ENCODE peak calls at places on chromosomes 2 and 18, in eight cellular contexts. One of them, this sample, is unnamed.

GRCh38 chr18:6004683-6005082 is 109.4 kb upstream of the TMEM200C start:
- DNase-seq in OCI-LY7: no peak
- DNase-seq in nephron progenitor cell: no peak
- DNase-seq in Caki2: no peak
- DNase-seq in activated CD4-positive, alpha-beta T cell treated with anti-CD3 and anti-CD28 coated beads for 1 hour: no peak
- DNase-seq in non-pigmented ciliary epithelial cell: no peak
- DNase-seq in NCI-H460: no peak
- DNase-seq in MCF 10A: no peak
- DNase-seq in this sample: no peak

GRCh38 chr18:28999711-29000110 is 822.8 kb upstream of the CDH2 start:
- DNase-seq in OCI-LY7: no peak
- DNase-seq in nephron progenitor cell: no peak
- DNase-seq in Caki2: no peak
- DNase-seq in activated CD4-positive, alpha-beta T cell treated with anti-CD3 and anti-CD28 coated beads for 1 hour: no peak
- DNase-seq in non-pigmented ciliary epithelial cell: no peak
- DNase-seq in NCI-H460: no peak
- DNase-seq in MCF 10A: no peak
- DNase-seq in this sample: no peak

GRCh38 chr18:7521226-7521856 is 45.8 kb upstream of the PTPRM start:
- DNase-seq in OCI-LY7: no peak
- DNase-seq in nephron progenitor cell: no peak
- DNase-seq in Caki2: no peak
- DNase-seq in activated CD4-positive, alpha-beta T cell treated with anti-CD3 and anti-CD28 coated beads for 1 hour: no peak
- DNase-seq in non-pigmented ciliary epithelial cell: no peak
- DNase-seq in NCI-H460: no peak
- DNase-seq in MCF 10A: no peak
- DNase-seq in this sample: no peak

GRCh38 chr2:96568094-96568493 is 31.5 kb downstream of the ARID5A start:
- DNase-seq in OCI-LY7: no peak
- DNase-seq in nephron progenitor cell: no peak
- DNase-seq in Caki2: no peak
- DNase-seq in activated CD4-positive, alpha-beta T cell treated with anti-CD3 and anti-CD28 coated beads for 1 hour: no peak
- DNase-seq in non-pigmented ciliary epithelial cell: no peak
- DNase-seq in NCI-H460: no peak
- DNase-seq in MCF 10A: no peak
- DNase-seq in this sample: no peak

GRCh38 chr2:147260243-147260642 is 584.6 kb upstream of the ACVR2A start:
- DNase-seq in OCI-LY7: no peak
- DNase-seq in nephron progenitor cell: no peak
- DNase-seq in Caki2: no peak
- DNase-seq in activated CD4-positive, alpha-beta T cell treated with anti-CD3 and anti-CD28 coated beads for 1 hour: no peak
- DNase-seq in non-pigmented ciliary epithelial cell: no peak
- DNase-seq in NCI-H460: no peak
- DNase-seq in MCF 10A: no peak
- DNase-seq in this sample: no peak

GRCh38 chr2:133566967-133567645 is 1.2 kb downstream of the NCKAP5 start:
- DNase-seq in OCI-LY7: no peak
- DNase-seq in nephron progenitor cell: no peak
- DNase-seq in Caki2: no peak
- DNase-seq in activated CD4-positive, alpha-beta T cell treated with anti-CD3 and anti-CD28 coated beads for 1 hour: no peak
- DNase-seq in non-pigmented ciliary epithelial cell: peak; percentile 53
- DNase-seq in NCI-H460: peak; percentile 44
- DNase-seq in MCF 10A: peak; percentile 10
- DNase-seq in this sample: no peak

GRCh38 chr2:220224711-220225519 is 597.5 kb downstream of the SLC4A3 start:
- DNase-seq in OCI-LY7: no peak
- DNase-seq in nephron progenitor cell: no peak
- DNase-seq in Caki2: peak; percentile 93
- DNase-seq in activated CD4-positive, alpha-beta T cell treated with anti-CD3 and anti-CD28 coated beads for 1 hour: no peak
- DNase-seq in non-pigmented ciliary epithelial cell: peak; percentile 52
- DNase-seq in NCI-H460: no peak
- DNase-seq in MCF 10A: peak; percentile 66
- DNase-seq in this sample: no peak

GRCh38 chr2:158325031-158325781 is 131.3 kb downstream of the CCDC148 start:
- DNase-seq in OCI-LY7: no peak
- DNase-seq in nephron progenitor cell: no peak
- DNase-seq in Caki2: peak; percentile 8
- DNase-seq in activated CD4-positive, alpha-beta T cell treated with anti-CD3 and anti-CD28 coated beads for 1 hour: no peak
- DNase-seq in non-pigmented ciliary epithelial cell: peak; percentile 41
- DNase-seq in NCI-H460: no peak
- DNase-seq in MCF 10A: no peak
- DNase-seq in this sample: no peak

GRCh38 chr2:16371751-16372150 is 293.9 kb downstream of the CYRIA start:
- DNase-seq in OCI-LY7: no peak
- DNase-seq in nephron progenitor cell: no peak
- DNase-seq in Caki2: no peak
- DNase-seq in activated CD4-positive, alpha-beta T cell treated with anti-CD3 and anti-CD28 coated beads for 1 hour: no peak
- DNase-seq in non-pigmented ciliary epithelial cell: no peak
- DNase-seq in NCI-H460: no peak
- DNase-seq in MCF 10A: no peak
- DNase-seq in this sample: no peak

GRCh38 chr18:55470826-55471225 is 117.2 kb downstream of the TCF4 start:
- DNase-seq in OCI-LY7: no peak
- DNase-seq in nephron progenitor cell: no peak
- DNase-seq in Caki2: no peak
- DNase-seq in activated CD4-positive, alpha-beta T cell treated with anti-CD3 and anti-CD28 coated beads for 1 hour: no peak
- DNase-seq in non-pigmented ciliary epithelial cell: no peak
- DNase-seq in NCI-H460: no peak
- DNase-seq in MCF 10A: no peak
- DNase-seq in this sample: peak; percentile 34

GRCh38 chr2:219230201-219230540 is 565 bp downstream of the ANKZF1 start:
- DNase-seq in OCI-LY7: peak; percentile 74
- DNase-seq in nephron progenitor cell: peak; percentile 61
- DNase-seq in Caki2: peak; percentile 54
- DNase-seq in activated CD4-positive, alpha-beta T cell treated with anti-CD3 and anti-CD28 coated beads for 1 hour: no peak
- DNase-seq in non-pigmented ciliary epithelial cell: no peak
- DNase-seq in NCI-H460: no peak
- DNase-seq in MCF 10A: peak; percentile 49
- DNase-seq in this sample: no peak

GRCh38 chr2:4674007-4674406 is 970.6 kb downstream of the DCDC2C start:
- DNase-seq in OCI-LY7: peak; percentile 96
- DNase-seq in nephron progenitor cell: no peak
- DNase-seq in Caki2: no peak
- DNase-seq in activated CD4-positive, alpha-beta T cell treated with anti-CD3 and anti-CD28 coated beads for 1 hour: no peak
- DNase-seq in non-pigmented ciliary epithelial cell: no peak
- DNase-seq in NCI-H460: no peak
- DNase-seq in MCF 10A: no peak
- DNase-seq in this sample: no peak

GRCh38 chr2:101829018-101829396 is 131.5 kb downstream of the MAP4K4 start:
- DNase-seq in OCI-LY7: no peak
- DNase-seq in nephron progenitor cell: no peak
- DNase-seq in Caki2: no peak
- DNase-seq in activated CD4-positive, alpha-beta T cell treated with anti-CD3 and anti-CD28 coated beads for 1 hour: no peak
- DNase-seq in non-pigmented ciliary epithelial cell: no peak
- DNase-seq in NCI-H460: no peak
- DNase-seq in MCF 10A: no peak
- DNase-seq in this sample: no peak

GRCh38 chr2:120250640-120251039 is 2.0 kb upstream of the RALB start:
- DNase-seq in OCI-LY7: no peak
- DNase-seq in nephron progenitor cell: no peak
- DNase-seq in Caki2: no peak
- DNase-seq in activated CD4-positive, alpha-beta T cell treated with anti-CD3 and anti-CD28 coated beads for 1 hour: no peak
- DNase-seq in non-pigmented ciliary epithelial cell: no peak
- DNase-seq in NCI-H460: no peak
- DNase-seq in MCF 10A: no peak
- DNase-seq in this sample: no peak

GRCh38 chr18:44737623-44738022 is 56.9 kb downstream of the SETBP1 start:
- DNase-seq in OCI-LY7: no peak
- DNase-seq in nephron progenitor cell: no peak
- DNase-seq in Caki2: no peak
- DNase-seq in activated CD4-positive, alpha-beta T cell treated with anti-CD3 and anti-CD28 coated beads for 1 hour: no peak
- DNase-seq in non-pigmented ciliary epithelial cell: no peak
- DNase-seq in NCI-H460: no peak
- DNase-seq in MCF 10A: no peak
- DNase-seq in this sample: no peak

GRCh38 chr2:225920621-225921020 is 521.1 kb downstream of the NYAP2 start:
- DNase-seq in OCI-LY7: no peak
- DNase-seq in nephron progenitor cell: no peak
- DNase-seq in Caki2: no peak
- DNase-seq in activated CD4-positive, alpha-beta T cell treated with anti-CD3 and anti-CD28 coated beads for 1 hour: no peak
- DNase-seq in non-pigmented ciliary epithelial cell: no peak
- DNase-seq in NCI-H460: no peak
- DNase-seq in MCF 10A: no peak
- DNase-seq in this sample: no peak

GRCh38 chr18:11147962-11148654 is 1.3 kb downstream of the PIEZO2 start:
- DNase-seq in OCI-LY7: no peak
- DNase-seq in nephron progenitor cell: peak; percentile 22
- DNase-seq in Caki2: no peak
- DNase-seq in activated CD4-positive, alpha-beta T cell treated with anti-CD3 and anti-CD28 coated beads for 1 hour: no peak
- DNase-seq in non-pigmented ciliary epithelial cell: no peak
- DNase-seq in NCI-H460: no peak
- DNase-seq in MCF 10A: no peak
- DNase-seq in this sample: no peak

GRCh38 chr2:149055751-149056150 is 17.3 kb downstream of the LYPD6B start:
- DNase-seq in OCI-LY7: no peak
- DNase-seq in nephron progenitor cell: no peak
- DNase-seq in Caki2: no peak
- DNase-seq in activated CD4-positive, alpha-beta T cell treated with anti-CD3 and anti-CD28 coated beads for 1 hour: no peak
- DNase-seq in non-pigmented ciliary epithelial cell: no peak
- DNase-seq in NCI-H460: no peak
- DNase-seq in MCF 10A: no peak
- DNase-seq in this sample: no peak

GRCh38 chr18:73688161-73688560 is 459.5 kb downstream of the FBXO15 start:
- DNase-seq in OCI-LY7: no peak
- DNase-seq in nephron progenitor cell: no peak
- DNase-seq in Caki2: no peak
- DNase-seq in activated CD4-positive, alpha-beta T cell treated with anti-CD3 and anti-CD28 coated beads for 1 hour: no peak
- DNase-seq in non-pigmented ciliary epithelial cell: no peak
- DNase-seq in NCI-H460: no peak
- DNase-seq in MCF 10A: no peak
- DNase-seq in this sample: no peak

GRCh38 chr2:10786240-10786982 is 26.2 kb downstream of the PDIA6 start:
- DNase-seq in OCI-LY7: no peak
- DNase-seq in nephron progenitor cell: no peak
- DNase-seq in Caki2: no peak
- DNase-seq in activated CD4-positive, alpha-beta T cell treated with anti-CD3 and anti-CD28 coated beads for 1 hour: no peak
- DNase-seq in non-pigmented ciliary epithelial cell: no peak
- DNase-seq in NCI-H460: no peak
- DNase-seq in MCF 10A: no peak
- DNase-seq in this sample: no peak

GRCh38 chr2:132943829-132944228 is 273.8 kb upstream of the LYPD1 start:
- DNase-seq in OCI-LY7: no peak
- DNase-seq in nephron progenitor cell: no peak
- DNase-seq in Caki2: peak; percentile 61
- DNase-seq in activated CD4-positive, alpha-beta T cell treated with anti-CD3 and anti-CD28 coated beads for 1 hour: no peak
- DNase-seq in non-pigmented ciliary epithelial cell: no peak
- DNase-seq in NCI-H460: no peak
- DNase-seq in MCF 10A: no peak
- DNase-seq in this sample: no peak

GRCh38 chr2:231545105-231545902 is 15.1 kb upstream of the NMUR1 start:
- DNase-seq in OCI-LY7: peak; percentile 85
- DNase-seq in nephron progenitor cell: no peak
- DNase-seq in Caki2: peak; percentile 41
- DNase-seq in activated CD4-positive, alpha-beta T cell treated with anti-CD3 and anti-CD28 coated beads for 1 hour: no peak
- DNase-seq in non-pigmented ciliary epithelial cell: peak; percentile 67
- DNase-seq in NCI-H460: no peak
- DNase-seq in MCF 10A: no peak
- DNase-seq in this sample: no peak

GRCh38 chr18:79378416-79379250 is 17.1 kb upstream of the NFATC1 start:
- DNase-seq in OCI-LY7: peak; percentile 53
- DNase-seq in nephron progenitor cell: peak; percentile 92
- DNase-seq in Caki2: peak; percentile 61
- DNase-seq in activated CD4-positive, alpha-beta T cell treated with anti-CD3 and anti-CD28 coated beads for 1 hour: peak; percentile 76
- DNase-seq in non-pigmented ciliary epithelial cell: no peak
- DNase-seq in NCI-H460: peak; percentile 57
- DNase-seq in MCF 10A: peak; percentile 59
- DNase-seq in this sample: no peak

GRCh38 chr2:109470121-109470921 is 143.4 kb downstream of the SEPTIN10 start:
- DNase-seq in OCI-LY7: peak; percentile 3
- DNase-seq in nephron progenitor cell: no peak
- DNase-seq in Caki2: no peak
- DNase-seq in activated CD4-positive, alpha-beta T cell treated with anti-CD3 and anti-CD28 coated beads for 1 hour: no peak
- DNase-seq in non-pigmented ciliary epithelial cell: no peak
- DNase-seq in NCI-H460: peak; percentile 61
- DNase-seq in MCF 10A: peak; percentile 43
- DNase-seq in this sample: no peak

GRCh38 chr2:62293490-62294212 is 97.7 kb downstream of the B3GNT2 start:
- DNase-seq in OCI-LY7: peak; percentile 31
- DNase-seq in nephron progenitor cell: peak; percentile 39
- DNase-seq in Caki2: peak; percentile 91
- DNase-seq in activated CD4-positive, alpha-beta T cell treated with anti-CD3 and anti-CD28 coated beads for 1 hour: no peak
- DNase-seq in non-pigmented ciliary epithelial cell: no peak
- DNase-seq in NCI-H460: no peak
- DNase-seq in MCF 10A: peak; percentile 91
- DNase-seq in this sample: no peak

GRCh38 chr2:2681611-2682295 is 350.7 kb upstream of the MYT1L start:
- DNase-seq in OCI-LY7: no peak
- DNase-seq in nephron progenitor cell: no peak
- DNase-seq in Caki2: no peak
- DNase-seq in activated CD4-positive, alpha-beta T cell treated with anti-CD3 and anti-CD28 coated beads for 1 hour: no peak
- DNase-seq in non-pigmented ciliary epithelial cell: no peak
- DNase-seq in NCI-H460: no peak
- DNase-seq in MCF 10A: no peak
- DNase-seq in this sample: no peak

GRCh38 chr2:109457811-109458210 is 156.0 kb downstream of the SEPTIN10 start:
- DNase-seq in OCI-LY7: no peak
- DNase-seq in nephron progenitor cell: no peak
- DNase-seq in Caki2: no peak
- DNase-seq in activated CD4-positive, alpha-beta T cell treated with anti-CD3 and anti-CD28 coated beads for 1 hour: no peak
- DNase-seq in non-pigmented ciliary epithelial cell: no peak
- DNase-seq in NCI-H460: no peak
- DNase-seq in MCF 10A: no peak
- DNase-seq in this sample: no peak

GRCh38 chr2:227826019-227826521 is 12.4 kb downstream of the CCL20 start:
- DNase-seq in OCI-LY7: no peak
- DNase-seq in nephron progenitor cell: no peak
- DNase-seq in Caki2: no peak
- DNase-seq in activated CD4-positive, alpha-beta T cell treated with anti-CD3 and anti-CD28 coated beads for 1 hour: no peak
- DNase-seq in non-pigmented ciliary epithelial cell: no peak
- DNase-seq in NCI-H460: no peak
- DNase-seq in MCF 10A: peak; percentile 15
- DNase-seq in this sample: no peak

GRCh38 chr2:230627806-230628724 is 84.6 kb upstream of the CAB39 start:
- DNase-seq in OCI-LY7: no peak
- DNase-seq in nephron progenitor cell: no peak
- DNase-seq in Caki2: no peak
- DNase-seq in activated CD4-positive, alpha-beta T cell treated with anti-CD3 and anti-CD28 coated beads for 1 hour: no peak
- DNase-seq in non-pigmented ciliary epithelial cell: no peak
- DNase-seq in NCI-H460: no peak
- DNase-seq in MCF 10A: no peak
- DNase-seq in this sample: no peak

GRCh38 chr2:178473373-178473772 is 5.0 kb downstream of the FKBP7 start:
- DNase-seq in OCI-LY7: no peak
- DNase-seq in nephron progenitor cell: no peak
- DNase-seq in Caki2: no peak
- DNase-seq in activated CD4-positive, alpha-beta T cell treated with anti-CD3 and anti-CD28 coated beads for 1 hour: no peak
- DNase-seq in non-pigmented ciliary epithelial cell: no peak
- DNase-seq in NCI-H460: no peak
- DNase-seq in MCF 10A: no peak
- DNase-seq in this sample: no peak